ENCODE peak calls at places on chromosomes 7 and 10, in seven cellular contexts. One of them, this sample, is unnamed.

GRCh38 chr10:103638948-103639347 is 145.4 kb downstream of the NEURL1 start:
- DNase-seq in adipocyte: no peak
- DNase-seq in MG63: peak
- DNase-seq in left ventricle myocardium superior: no peak
- DNase-seq in lung: no peak
- DNase-seq in H7: no peak
- DNase-seq in activated T-cell treated with anti-CD3 and anti-CD28 coated beads, Interleukin-2, amount 50 U/mL, for 72 hours: no peak
- DNase-seq in this sample: no peak

GRCh38 chr10:67518756-67519155 is 177.2 kb downstream of the CTNNA3 start:
- DNase-seq in H7: no peak
- DNase-seq in lung: no peak
- DNase-seq in adipocyte: no peak
- DNase-seq in activated T-cell treated with anti-CD3 and anti-CD28 coated beads, Interleukin-2, amount 50 U/mL, for 72 hours: no peak
- DNase-seq in left ventricle myocardium superior: no peak
- DNase-seq in MG63: no peak
- DNase-seq in this sample: no peak

GRCh38 chr10:117723343-117723742 is 180.8 kb downstream of the EMX2 start:
- DNase-seq in H7: no peak
- DNase-seq in activated T-cell treated with anti-CD3 and anti-CD28 coated beads, Interleukin-2, amount 50 U/mL, for 72 hours: no peak
- DNase-seq in MG63: no peak
- DNase-seq in lung: no peak
- DNase-seq in adipocyte: no peak
- DNase-seq in left ventricle myocardium superior: no peak
- DNase-seq in this sample: no peak

GRCh38 chr10:123150986-123151738 is 3.0 kb upstream of the BUB3 start:
- DNase-seq in lung: no peak
- DNase-seq in H7: peak
- DNase-seq in adipocyte: peak
- DNase-seq in MG63: no peak
- DNase-seq in activated T-cell treated with anti-CD3 and anti-CD28 coated beads, Interleukin-2, amount 50 U/mL, for 72 hours: peak
- DNase-seq in left ventricle myocardium superior: no peak
- DNase-seq in this sample: no peak

GRCh38 chr10:35526775-35527174 is 78.4 kb upstream of the GJD4 start:
- DNase-seq in lung: no peak
- DNase-seq in MG63: no peak
- DNase-seq in adipocyte: no peak
- DNase-seq in H7: no peak
- DNase-seq in activated T-cell treated with anti-CD3 and anti-CD28 coated beads, Interleukin-2, amount 50 U/mL, for 72 hours: no peak
- DNase-seq in left ventricle myocardium superior: no peak
- DNase-seq in this sample: no peak

GRCh38 chr10:103504181-103504783 is 10.8 kb downstream of the NEURL1 start:
- DNase-seq in H7: no peak
- DNase-seq in adipocyte: peak
- DNase-seq in left ventricle myocardium superior: no peak
- DNase-seq in MG63: peak
- DNase-seq in activated T-cell treated with anti-CD3 and anti-CD28 coated beads, Interleukin-2, amount 50 U/mL, for 72 hours: peak
- DNase-seq in lung: no peak
- DNase-seq in this sample: peak

GRCh38 chr10:79404231-79404609 is 41.2 kb downstream of the ZCCHC24 start:
- DNase-seq in lung: peak
- DNase-seq in adipocyte: peak
- DNase-seq in left ventricle myocardium superior: peak
- DNase-seq in MG63: no peak
- DNase-seq in H7: peak
- DNase-seq in activated T-cell treated with anti-CD3 and anti-CD28 coated beads, Interleukin-2, amount 50 U/mL, for 72 hours: no peak
- DNase-seq in this sample: no peak

GRCh38 chr7:16347461-16348192 is 73.7 kb downstream of the CRPPA start:
- DNase-seq in H7: no peak
- DNase-seq in MG63: no peak
- DNase-seq in activated T-cell treated with anti-CD3 and anti-CD28 coated beads, Interleukin-2, amount 50 U/mL, for 72 hours: no peak
- DNase-seq in adipocyte: no peak
- DNase-seq in lung: no peak
- DNase-seq in left ventricle myocardium superior: no peak
- DNase-seq in this sample: no peak

GRCh38 chr10:24920907-24921881 is 31.2 kb downstream of the PRTFDC1 start:
- DNase-seq in activated T-cell treated with anti-CD3 and anti-CD28 coated beads, Interleukin-2, amount 50 U/mL, for 72 hours: peak
- DNase-seq in lung: peak
- DNase-seq in left ventricle myocardium superior: peak
- DNase-seq in H7: peak
- DNase-seq in adipocyte: peak
- DNase-seq in MG63: peak
- DNase-seq in this sample: peak

This sample was measured in thyroid gland.